ENCODE peak calls at places on chromosomes 6 and 20, in seven cellular contexts. R is heart left ventricle, B is lung, T is transverse colon, G is substantia nigra, F is HCT116, W is ovary. E is an unnamed sample.

GRCh38 chr6:33880746-33881145 is 76.9 kb upstream of the MLN start:
- DNase-seq in R (no peak), B (no peak), T (peak), G (no peak), F (no peak), W (no peak), E (no peak)

GRCh38 chr6:169079650-169080049 is 174.0 kb downstream of the THBS2 start:
- DNase-seq in R (no peak), B (no peak), T (no peak), G (no peak), F (no peak), W (no peak), E (no peak)

GRCh38 chr6:20404641-20405032 is 3.0 kb downstream of the E2F3 start:
- DNase-seq in R (no peak), B (no peak), T (peak), G (no peak), F (peak), W (peak), E (peak)

GRCh38 chr20:10652660-10653191 is 21.1 kb downstream of the JAG1 start:
- DNase-seq in R (no peak), B (no peak), T (no peak), G (no peak), F (no peak), W (no peak), E (no peak)

GRCh38 chr20:35979528-35979927 is 11.1 kb downstream of the CNBD2 start:
- DNase-seq in R (no peak), B (no peak), T (no peak), G (no peak), F (no peak), W (no peak), E (no peak)

GRCh38 chr6:66883453-66883852 is 1176.4 kb upstream of the EYS start:
- DNase-seq in R (no peak), B (no peak), T (no peak), G (no peak), F (no peak), W (no peak), E (no peak)

GRCh38 chr20:62382306-62383198 is 4.4 kb upstream of the RPS21 start:
- DNase-seq in R (peak), B (peak), T (peak), G (peak), F (peak), W (peak), E (peak)

GRCh38 chr6:48426636-48427035 is 315.6 kb upstream of the PTCHD4 start:
- DNase-seq in R (no peak), B (no peak), T (no peak), G (no peak), F (no peak), W (no peak), E (no peak)

GRCh38 chr6:136012198-136012884 is 160.8 kb downstream of the PDE7B start:
- DNase-seq in R (no peak), B (no peak), T (no peak), G (no peak), F (no peak), W (no peak), E (no peak)

GRCh38 chr6:167904791-167905190 is 78.1 kb downstream of the AFDN start:
- DNase-seq in R (no peak), B (no peak), T (no peak), G (no peak), F (no peak), W (no peak), E (no peak)

GRCh38 chr20:51424270-51425041 is 118.1 kb downstream of the NFATC2 start:
- DNase-seq in R (no peak), B (no peak), T (no peak), G (no peak), F (no peak), W (no peak), E (no peak)

GRCh38 chr20:6630494-6630893 is 137.0 kb upstream of the BMP2 start:
- DNase-seq in R (no peak), B (no peak), T (no peak), G (no peak), F (no peak), W (no peak), E (no peak)

GRCh38 chr6:7468382-7469081 is 72.9 kb upstream of the DSP start:
- DNase-seq in R (peak), B (no peak), T (no peak), G (no peak), F (peak), W (peak), E (no peak)

GRCh38 chr6:152273002-152273401 is 364.2 kb downstream of the SYNE1 start:
- DNase-seq in R (peak), B (no peak), T (peak), G (no peak), F (no peak), W (no peak), E (no peak)

GRCh38 chr6:5051394-5051793 is 33.7 kb upstream of the PPP1R3G start:
- DNase-seq in R (no peak), B (no peak), T (no peak), G (no peak), F (no peak), W (no peak), E (no peak)

GRCh38 chr20:53642196-53643030 is 48.8 kb upstream of the ZNF217 start:
- DNase-seq in R (no peak), B (no peak), T (peak), G (peak), F (peak), W (no peak), E (no peak)

GRCh38 chr6:144349690-144350132 is 64.6 kb downstream of the UTRN start:
- DNase-seq in R (no peak), B (no peak), T (no peak), G (no peak), F (peak), W (no peak), E (no peak)

GRCh38 chr6:43386492-43386891 is 17.0 kb upstream of the ZNF318 start:
- DNase-seq in R (no peak), B (no peak), T (no peak), G (no peak), F (no peak), W (no peak), E (no peak)

GRCh38 chr6:110858016-110858415 is 16.6 kb upstream of the AMD1 start:
- DNase-seq in R (no peak), B (no peak), T (no peak), G (no peak), F (no peak), W (no peak), E (no peak)

GRCh38 chr20:25136643-25137559 is 55.0 kb upstream of the VSX1 start:
- DNase-seq in R (peak), B (peak), T (peak), G (peak), F (peak), W (no peak), E (no peak)

GRCh38 chr20:62732766-62733165 is 24.1 kb downstream of the NTSR1 start:
- DNase-seq in R (no peak), B (no peak), T (peak), G (no peak), F (no peak), W (peak), E (no peak)

GRCh38 chr6:97053643-97054411 is 129.3 kb downstream of the KLHL32 start:
- DNase-seq in R (no peak), B (no peak), T (no peak), G (no peak), F (peak), W (no peak), E (no peak)

GRCh38 chr6:148367418-148368024 is 24.9 kb downstream of the SASH1 start:
- DNase-seq in R (peak), B (no peak), T (no peak), G (no peak), F (no peak), W (peak), E (no peak)

GRCh38 chr6:2751871-2752270 is 1.1 kb upstream of the MYLK4 start:
- DNase-seq in R (no peak), B (no peak), T (no peak), G (no peak), F (no peak), W (no peak), E (no peak)

GRCh38 chr6:45156075-45156474 is 172.1 kb upstream of the RUNX2 start:
- DNase-seq in R (no peak), B (no peak), T (no peak), G (no peak), F (no peak), W (no peak), E (no peak)

GRCh38 chr6:13012977-13013680 is 296.6 kb downstream of the PHACTR1 start:
- DNase-seq in R (peak), B (peak), T (peak), G (no peak), F (no peak), W (peak), E (no peak)

GRCh38 chr6:157434349-157435016 is 53.5 kb downstream of the ZDHHC14 start:
- DNase-seq in R (peak), B (no peak), T (peak), G (peak), F (no peak), W (peak), E (no peak)

GRCh38 chr6:108622601-108623335 is 62.1 kb downstream of the FOXO3 start:
- DNase-seq in R (peak), B (peak), T (peak), G (no peak), F (no peak), W (no peak), E (no peak)

GRCh38 chr6:88704980-88705379 is 258.4 kb downstream of the RNGTT start:
- DNase-seq in R (no peak), B (no peak), T (no peak), G (no peak), F (no peak), W (no peak), E (no peak)

GRCh38 chr6:112357801-112358200 is 10.7 kb downstream of the RFPL4B start:
- DNase-seq in R (no peak), B (no peak), T (no peak), G (no peak), F (no peak), W (no peak), E (no peak)

GRCh38 chr20:58712116-58712822 is 19.7 kb downstream of the NPEPL1 start:
- DNase-seq in R (no peak), B (no peak), T (peak), G (no peak), F (no peak), W (no peak), E (peak)

GRCh38 chr6:3773696-3774298 is 22.3 kb upstream of the PXDC1 start:
- DNase-seq in R (no peak), B (no peak), T (no peak), G (no peak), F (no peak), W (peak), E (no peak)

GRCh38 chr6:44666324-44666723 is 278.8 kb downstream of the CDC5L start:
- DNase-seq in R (no peak), B (no peak), T (no peak), G (no peak), F (no peak), W (no peak), E (no peak)

GRCh38 chr6:45187841-45188240 is 140.3 kb upstream of the RUNX2 start:
- DNase-seq in R (no peak), B (no peak), T (no peak), G (no peak), F (no peak), W (no peak), E (no peak)

GRCh38 chr6:166488701-166489100 is 97.8 kb downstream of the RAMACL start:
- DNase-seq in R (peak), B (no peak), T (no peak), G (no peak), F (no peak), W (no peak), E (no peak)

GRCh38 chr6:166487148-166487547 is 99.3 kb downstream of the RAMACL start:
- DNase-seq in R (peak), B (no peak), T (no peak), G (no peak), F (no peak), W (no peak), E (no peak)

GRCh38 chr6:166486536-166486880 is 100.0 kb downstream of the RAMACL start:
- DNase-seq in R (no peak), B (no peak), T (no peak), G (no peak), F (no peak), W (no peak), E (no peak)

GRCh38 chr6:166489301-166490155 is 97.0 kb downstream of the RAMACL start:
- DNase-seq in R (peak), B (no peak), T (no peak), G (no peak), F (no peak), W (no peak), E (no peak)

DNA sequence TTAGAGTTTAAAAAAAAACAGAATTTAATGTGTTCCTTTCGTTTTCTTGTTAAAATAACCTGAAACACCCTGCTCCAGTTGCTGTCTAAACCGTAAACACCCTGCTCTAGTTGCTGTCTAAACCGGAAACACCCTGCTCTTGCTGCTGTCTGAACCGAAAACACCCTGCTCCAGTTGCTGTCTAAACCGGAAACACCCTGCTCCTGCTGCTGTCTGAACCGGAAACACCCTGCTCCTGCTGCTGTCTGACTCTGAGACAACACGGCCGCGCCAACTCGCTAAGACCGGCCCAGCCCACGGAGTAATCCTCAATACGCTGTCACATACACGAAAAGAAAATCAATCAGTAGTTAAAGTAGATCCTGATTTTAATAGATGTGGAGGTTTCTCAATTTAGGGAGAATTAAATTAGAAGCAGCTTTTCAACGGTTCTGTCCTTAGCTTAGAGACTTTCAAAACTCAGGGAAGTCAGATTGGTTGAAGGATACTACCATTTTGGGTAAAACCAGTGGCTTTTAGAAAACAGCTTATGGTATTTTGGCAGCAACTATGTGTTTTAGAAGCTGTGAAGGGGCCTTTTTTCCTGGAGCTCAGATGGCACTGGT is 98.3 kb downstream of the RAMACL start:
- DNase-seq in R (peak), B (peak), T (peak), G (peak), F (no peak), W (peak), E (peak)
- H3K27ac ChIP-seq in R (peak), B (peak), T (peak), G (no peak), F (no peak), W (no peak), E (peak)

GRCh38 chr20:49752504-49752903 is 38.8 kb upstream of the B4GALT5 start:
- DNase-seq in R (no peak), B (no peak), T (no peak), G (no peak), F (no peak), W (no peak), E (no peak)

GRCh38 chr20:49751397-49751735 is 37.7 kb upstream of the B4GALT5 start:
- DNase-seq in R (no peak), B (no peak), T (no peak), G (no peak), F (no peak), W (peak), E (no peak)

GRCh38 chr20:49750611-49751396 is 37.1 kb upstream of the B4GALT5 start:
- DNase-seq in R (no peak), B (no peak), T (peak), G (no peak), F (no peak), W (no peak), E (no peak)

GRCh38 chr20:49747707-49748524 is 34.2 kb upstream of the B4GALT5 start:
- DNase-seq in R (peak), B (peak), T (peak), G (peak), F (no peak), W (peak), E (no peak)

DNA sequence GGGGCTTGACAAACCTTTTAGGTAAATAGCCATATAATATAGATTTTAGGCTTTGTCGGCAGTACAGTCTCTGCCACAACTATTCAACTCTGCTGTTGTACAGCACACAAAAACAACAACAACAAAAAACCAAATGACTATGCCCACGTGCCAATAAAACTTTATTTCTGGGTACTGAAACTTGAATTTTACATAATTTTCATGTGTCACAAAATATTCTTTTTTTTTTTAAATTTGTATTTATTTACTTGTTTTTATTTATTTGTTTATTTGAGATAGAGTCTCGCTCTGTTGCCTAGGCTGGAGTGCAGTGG is 34.8 kb upstream of the B4GALT5 start:
- DNase-seq in R (no peak), B (no peak), T (no peak), G (no peak), F (no peak), W (no peak), E (no peak)
- H3K27ac ChIP-seq in R (peak), B (no peak), T (peak), G (no peak), F (no peak), W (no peak), E (no peak)

GRCh38 chr6:129673758-129674157 is 36.2 kb downstream of the ARHGAP18 start:
- DNase-seq in R (no peak), B (no peak), T (no peak), G (no peak), F (no peak), W (no peak), E (no peak)
- H3K27ac ChIP-seq in R (peak), B (no peak), T (peak), G (no peak), F (peak), W (no peak), E (no peak)

GRCh38 chr6:92708270-92708669 is 711.1 kb downstream of the EPHA7 start:
- DNase-seq in R (no peak), B (no peak), T (no peak), G (no peak), F (no peak), W (no peak), E (no peak)
- H3K27ac ChIP-seq in R (no peak), B (no peak), T (no peak), G (no peak), F (no peak), W (no peak), E (no peak)

DNA sequence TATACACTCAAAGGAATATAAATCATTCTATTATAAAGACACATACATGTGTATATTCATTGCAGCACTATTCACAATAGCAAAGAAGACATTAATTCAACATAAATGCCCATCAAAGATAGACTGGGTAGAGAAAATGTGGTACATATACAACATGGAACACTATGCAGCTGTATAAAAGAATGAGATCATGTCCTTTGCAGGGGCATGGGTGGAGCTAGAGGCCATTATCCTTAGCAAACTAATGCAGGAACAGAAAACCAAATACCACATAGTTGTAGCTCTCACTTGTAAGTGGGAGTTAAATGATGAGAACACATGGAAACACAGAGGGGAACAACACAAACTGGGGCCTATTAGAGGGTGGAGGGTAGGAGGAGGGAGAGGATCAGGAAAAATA is 121.0 kb upstream of the LOC128125822 start:
- DNase-seq in R (no peak), B (no peak), T (no peak), G (no peak), F (no peak), W (no peak), E (no peak)
- H3K27ac ChIP-seq in R (no peak), B (no peak), T (no peak), G (no peak), F (no peak), W (no peak), E (no peak)

DNA sequence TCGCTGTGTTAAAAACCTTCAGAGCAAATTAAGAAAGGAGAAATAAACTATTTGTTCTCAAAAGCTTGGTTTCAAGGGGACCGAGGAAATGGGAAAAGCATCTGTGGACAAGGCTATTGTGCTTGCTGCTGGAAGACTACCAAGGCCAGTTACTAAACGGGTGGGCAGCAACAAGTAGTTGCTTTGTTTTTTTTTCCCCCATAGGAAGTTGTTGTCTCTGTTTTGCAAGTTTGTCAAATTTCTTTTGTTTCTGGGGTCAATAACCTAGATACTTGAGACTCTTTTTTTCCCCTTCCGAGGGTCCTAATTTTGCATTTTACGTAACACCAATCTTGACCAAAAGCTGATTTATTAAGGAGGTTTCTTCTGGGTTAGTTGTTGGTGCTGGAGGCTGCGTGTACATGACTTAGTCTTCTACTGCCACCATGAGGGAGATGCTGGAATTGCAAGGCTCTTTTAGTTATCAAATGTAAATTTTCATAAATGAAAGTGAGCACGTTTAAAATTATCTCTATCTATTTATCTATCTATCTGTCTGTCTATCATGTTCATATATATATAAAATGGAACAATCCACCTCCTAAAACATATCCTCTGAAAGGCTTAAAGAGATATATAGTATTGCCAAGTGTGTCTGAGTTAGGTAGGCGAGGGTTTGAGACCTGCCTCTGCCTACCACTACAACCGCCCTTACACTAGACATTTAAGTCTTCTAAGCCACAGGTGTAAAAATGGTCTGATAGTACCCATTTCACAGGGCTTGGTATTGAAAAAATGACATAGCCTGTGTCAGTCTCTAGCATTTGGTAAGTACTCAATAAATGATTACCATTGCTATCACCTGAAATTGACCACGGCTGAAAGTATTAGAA is 60.3 kb downstream of the GCLC start:
- DNase-seq in R (peak), B (peak), T (peak), G (peak), F (peak), W (peak), E (peak)
- H3K27ac ChIP-seq in R (peak), B (no peak), T (no peak), G (peak), F (no peak), W (no peak), E (no peak)

E was measured in CD8-positive, alpha-beta T cell.